ENCODE peak calls at places on chromosomes 16 and 17, in six cellular contexts. One of them, this sample, is unnamed. For H3K4me1, the result is how much of the 10 kb centered on the place peaks cover.

GRCh38 chr16:2919511-2920255 is 8.0 kb downstream of the FLYWCH1 start:
- DNase-seq in aorta: peak
- DNase-seq in sigmoid colon: peak
- DNase-seq in heart right ventricle: no peak
- DNase-seq in suprapubic skin: no peak
- DNase-seq in left lung: no peak
- DNase-seq in this sample: peak

GRCh38 chr16:80122155-80122554 is 418.6 kb upstream of the DYNLRB2 start:
- DNase-seq in heart right ventricle: peak
- DNase-seq in left lung: peak
- DNase-seq in aorta: peak
- DNase-seq in sigmoid colon: peak
- DNase-seq in suprapubic skin: peak
- DNase-seq in this sample: peak

GRCh38 chr16:27273670-27274522 is 5.3 kb upstream of the NSMCE1 start:
- DNase-seq in heart right ventricle: no peak
- DNase-seq in left lung: no peak
- DNase-seq in aorta: no peak
- DNase-seq in sigmoid colon: no peak
- DNase-seq in suprapubic skin: no peak
- DNase-seq in this sample: no peak

GRCh38 chr16:4376126-4376819 is 4.6 kb downstream of the VASN start:
- DNase-seq in aorta: peak
- DNase-seq in left lung: peak
- DNase-seq in sigmoid colon: peak
- DNase-seq in heart right ventricle: peak
- DNase-seq in suprapubic skin: peak
- DNase-seq in this sample: peak

GRCh38 chr17:3983945-3984484 is 19.8 kb upstream of the ATP2A3 start:
- DNase-seq in sigmoid colon: no peak
- DNase-seq in heart right ventricle: peak
- DNase-seq in left lung: no peak
- DNase-seq in suprapubic skin: no peak
- DNase-seq in aorta: no peak
- DNase-seq in this sample: no peak

GRCh38 chr16:1584926-1585487 is 26.9 kb downstream of the IFT140 start:
- DNase-seq in suprapubic skin: no peak
- DNase-seq in aorta: no peak
- DNase-seq in left lung: no peak
- DNase-seq in heart right ventricle: no peak
- DNase-seq in sigmoid colon: no peak
- DNase-seq in this sample: no peak

GRCh38 chr16:75250809-75251279 is 580 bp downstream of the BCAR1 start:
- DNase-seq in sigmoid colon: peak
- DNase-seq in left lung: no peak
- DNase-seq in aorta: peak
- DNase-seq in heart right ventricle: peak
- DNase-seq in suprapubic skin: no peak
- DNase-seq in this sample: no peak

GRCh38 chr17:59311051-59311468 is 20.4 kb upstream of the YPEL2 start:
- DNase-seq in aorta: no peak
- DNase-seq in sigmoid colon: no peak
- DNase-seq in heart right ventricle: no peak
- DNase-seq in suprapubic skin: no peak
- DNase-seq in left lung: no peak
- DNase-seq in this sample: no peak

GRCh38 chr16:88437367-88437964 is 15.6 kb upstream of the ZFPM1 start:
- DNase-seq in aorta: no peak
- DNase-seq in left lung: no peak
- DNase-seq in suprapubic skin: no peak
- DNase-seq in sigmoid colon: no peak
- DNase-seq in heart right ventricle: peak
- DNase-seq in this sample: no peak

GRCh38 chr16:15650698-15651161 is 685 bp downstream of the NDE1 start:
- DNase-seq in aorta: no peak
- DNase-seq in suprapubic skin: no peak
- DNase-seq in sigmoid colon: no peak
- DNase-seq in left lung: peak
- DNase-seq in heart right ventricle: no peak
- DNase-seq in this sample: peak

GRCh38 chr16:75377971-75378386 is 55.3 kb downstream of the CFDP1 start:
- DNase-seq in aorta: no peak
- DNase-seq in suprapubic skin: no peak
- DNase-seq in sigmoid colon: no peak
- DNase-seq in left lung: no peak
- DNase-seq in heart right ventricle: no peak
- DNase-seq in this sample: no peak

GRCh38 chr16:17305694-17306093 is 165.1 kb downstream of the XYLT1 start:
- DNase-seq in sigmoid colon: no peak
- DNase-seq in aorta: no peak
- DNase-seq in suprapubic skin: no peak
- DNase-seq in heart right ventricle: no peak
- DNase-seq in left lung: no peak
- DNase-seq in this sample: no peak

GRCh38 chr17:45001310-45001709 is 33.2 kb upstream of the C1QL1 start:
- DNase-seq in sigmoid colon: no peak
- DNase-seq in suprapubic skin: no peak
- DNase-seq in heart right ventricle: no peak
- DNase-seq in aorta: no peak
- DNase-seq in left lung: no peak
- DNase-seq in this sample: no peak

GRCh38 chr17:38528101-38528500 is 77.7 kb downstream of the SRCIN1 start:
- DNase-seq in aorta: peak
- DNase-seq in suprapubic skin: no peak
- DNase-seq in left lung: no peak
- DNase-seq in heart right ventricle: no peak
- DNase-seq in sigmoid colon: no peak
- DNase-seq in this sample: no peak

GRCh38 chr17:21538615-21539014 is 153.7 kb upstream of the KCNJ18 start:
- DNase-seq in heart right ventricle: no peak
- DNase-seq in aorta: no peak
- DNase-seq in suprapubic skin: no peak
- DNase-seq in sigmoid colon: no peak
- DNase-seq in left lung: no peak
- DNase-seq in this sample: no peak

GRCh38 chr16:24838554-24839266 is 7.1 kb upstream of the SLC5A11 start:
- DNase-seq in left lung: no peak
- DNase-seq in aorta: no peak
- DNase-seq in sigmoid colon: no peak
- DNase-seq in suprapubic skin: no peak
- DNase-seq in heart right ventricle: no peak
- DNase-seq in this sample: peak

GRCh38 chr17:45092932-45093430 is 31.9 kb downstream of the NMT1 start:
- DNase-seq in suprapubic skin: peak
- DNase-seq in sigmoid colon: peak
- DNase-seq in left lung: peak
- DNase-seq in heart right ventricle: peak
- DNase-seq in aorta: peak
- DNase-seq in this sample: peak

GRCh38 chr17:64993867-64994266 is 62.7 kb downstream of the GNA13 start:
- DNase-seq in suprapubic skin: no peak
- DNase-seq in aorta: no peak
- DNase-seq in sigmoid colon: no peak
- DNase-seq in left lung: no peak
- DNase-seq in heart right ventricle: no peak
- DNase-seq in this sample: no peak

GRCh38 chr17:301681-302299 is 50.8 kb downstream of the RPH3AL start:
- DNase-seq in suprapubic skin: no peak
- DNase-seq in sigmoid colon: peak
- DNase-seq in heart right ventricle: peak
- DNase-seq in left lung: no peak
- DNase-seq in aorta: peak
- DNase-seq in this sample: peak

GRCh38 chr16:47916266-47916665 is 239.5 kb downstream of the ABCC12 start:
- DNase-seq in heart right ventricle: no peak
- DNase-seq in sigmoid colon: no peak
- DNase-seq in left lung: no peak
- DNase-seq in aorta: no peak
- DNase-seq in suprapubic skin: no peak
- DNase-seq in this sample: no peak

GRCh38 chr17:76384987-76385891 is 830 bp downstream of the SPHK1 start:
- DNase-seq in left lung: peak
- DNase-seq in suprapubic skin: no peak
- DNase-seq in sigmoid colon: peak
- DNase-seq in heart right ventricle: no peak
- DNase-seq in aorta: peak
- DNase-seq in this sample: no peak

GRCh38 chr17:56131431-56131830 is 21.8 kb upstream of the ANKFN1 start:
- DNase-seq in suprapubic skin: no peak
- DNase-seq in aorta: no peak
- DNase-seq in heart right ventricle: no peak
- DNase-seq in sigmoid colon: no peak
- DNase-seq in left lung: no peak
- DNase-seq in this sample: no peak

GRCh38 chr16:73140944-73141343 is 93.0 kb upstream of the ZFHX3 start:
- DNase-seq in heart right ventricle: no peak
- DNase-seq in left lung: no peak
- DNase-seq in aorta: no peak
- DNase-seq in suprapubic skin: no peak
- DNase-seq in sigmoid colon: no peak
- DNase-seq in this sample: no peak

GRCh38 chr17:31722251-31723056 is 136.6 kb downstream of the COPRS start:
- DNase-seq in left lung: no peak
- DNase-seq in sigmoid colon: no peak
- DNase-seq in heart right ventricle: peak
- DNase-seq in suprapubic skin: peak
- DNase-seq in aorta: peak
- DNase-seq in this sample: no peak

GRCh38 chr17:44071198-44071520 is 624 bp downstream of the G6PC3 start:
- DNase-seq in suprapubic skin: no peak
- DNase-seq in heart right ventricle: no peak
- DNase-seq in aorta: no peak
- DNase-seq in left lung: no peak
- DNase-seq in sigmoid colon: no peak
- DNase-seq in this sample: peak

DNA sequence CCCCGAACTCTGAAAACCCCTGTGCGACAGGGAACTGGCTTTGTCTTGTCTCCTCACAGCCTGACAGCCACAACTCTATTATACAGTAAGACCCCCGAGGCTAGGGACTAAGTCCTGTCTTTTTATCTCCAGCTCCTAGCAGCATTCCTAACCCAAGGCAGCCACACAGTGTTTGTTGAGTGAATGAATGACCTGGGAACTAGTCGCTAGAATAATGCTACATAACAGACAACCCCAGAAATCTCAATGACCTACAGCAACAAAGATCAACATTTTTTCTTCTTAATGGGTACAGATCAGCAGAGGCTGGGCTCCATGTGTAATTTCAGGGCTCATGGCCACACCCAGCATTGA is 71.4 kb upstream of the TNRC6C start:
- DNase-seq in aorta: no peak
- DNase-seq in heart right ventricle: no peak
- DNase-seq in suprapubic skin: no peak
- DNase-seq in sigmoid colon: peak
- DNase-seq in left lung: peak
- DNase-seq in this sample: no peak
- H3K4me1 ChIP-seq in aorta: under half
- H3K4me1 ChIP-seq in heart right ventricle: under half
- H3K4me1 ChIP-seq in suprapubic skin: under half
- H3K4me1 ChIP-seq in sigmoid colon: under half
- H3K4me1 ChIP-seq in left lung: under half
- H3K4me1 ChIP-seq in this sample: under half

GRCh38 chr17:63928172-63928666 is 3.9 kb downstream of the CD79B start:
- DNase-seq in left lung: no peak
- DNase-seq in aorta: no peak
- DNase-seq in suprapubic skin: no peak
- DNase-seq in sigmoid colon: no peak
- DNase-seq in heart right ventricle: no peak
- DNase-seq in this sample: no peak

GRCh38 chr17:63928966-63929695 is 3.0 kb downstream of the CD79B start:
- DNase-seq in suprapubic skin: no peak
- DNase-seq in heart right ventricle: no peak
- DNase-seq in aorta: no peak
- DNase-seq in left lung: no peak
- DNase-seq in sigmoid colon: no peak
- DNase-seq in this sample: no peak

GRCh38 chr17:63932008-63932561 is at the start of gene CD79B:
- DNase-seq in heart right ventricle: no peak
- DNase-seq in aorta: no peak
- DNase-seq in sigmoid colon: no peak
- DNase-seq in left lung: no peak
- DNase-seq in suprapubic skin: no peak
- DNase-seq in this sample: no peak

GRCh38 chr17:63930951-63931575 is 1.1 kb downstream of the CD79B start:
- DNase-seq in heart right ventricle: peak
- DNase-seq in suprapubic skin: peak
- DNase-seq in aorta: peak
- DNase-seq in sigmoid colon: peak
- DNase-seq in left lung: peak
- DNase-seq in this sample: peak

GRCh38 chr17:63929860-63930766 is 2.0 kb downstream of the CD79B start:
- DNase-seq in heart right ventricle: no peak
- DNase-seq in aorta: no peak
- DNase-seq in left lung: no peak
- DNase-seq in suprapubic skin: no peak
- DNase-seq in sigmoid colon: no peak
- DNase-seq in this sample: no peak
- H3K4me1 ChIP-seq in heart right ventricle: under half
- H3K4me1 ChIP-seq in aorta: under half
- H3K4me1 ChIP-seq in left lung: under half
- H3K4me1 ChIP-seq in suprapubic skin: under half
- H3K4me1 ChIP-seq in sigmoid colon: under half
- H3K4me1 ChIP-seq in this sample: under half

DNA sequence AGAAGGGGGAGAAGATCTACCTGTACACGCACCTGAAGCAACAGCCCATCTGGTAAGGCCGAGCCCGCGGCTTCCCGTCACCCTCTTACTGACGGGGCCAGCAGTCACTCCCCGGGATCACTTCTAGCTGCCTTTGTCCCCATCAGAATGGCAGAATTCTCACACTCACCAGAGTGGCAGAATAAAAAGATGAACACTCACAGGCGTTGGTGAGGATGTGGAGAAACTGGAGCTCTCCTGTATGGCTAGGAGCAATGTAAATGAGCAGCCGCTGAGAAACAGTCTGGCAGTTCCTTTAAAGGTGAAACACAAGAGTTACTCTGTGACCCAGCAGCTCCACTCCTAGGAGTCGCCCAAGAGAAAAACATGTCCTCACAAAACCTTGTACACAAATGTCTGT is 33.3 kb downstream of the CIBAR2 start:
- DNase-seq in aorta: no peak
- DNase-seq in suprapubic skin: no peak
- DNase-seq in heart right ventricle: no peak
- DNase-seq in left lung: no peak
- DNase-seq in sigmoid colon: no peak
- DNase-seq in this sample: no peak
- H3K4me1 ChIP-seq in aorta: under half
- H3K4me1 ChIP-seq in suprapubic skin: under half
- H3K4me1 ChIP-seq in heart right ventricle: under half
- H3K4me1 ChIP-seq in left lung: under half
- H3K4me1 ChIP-seq in sigmoid colon: under half
- H3K4me1 ChIP-seq in this sample: under half

DNA sequence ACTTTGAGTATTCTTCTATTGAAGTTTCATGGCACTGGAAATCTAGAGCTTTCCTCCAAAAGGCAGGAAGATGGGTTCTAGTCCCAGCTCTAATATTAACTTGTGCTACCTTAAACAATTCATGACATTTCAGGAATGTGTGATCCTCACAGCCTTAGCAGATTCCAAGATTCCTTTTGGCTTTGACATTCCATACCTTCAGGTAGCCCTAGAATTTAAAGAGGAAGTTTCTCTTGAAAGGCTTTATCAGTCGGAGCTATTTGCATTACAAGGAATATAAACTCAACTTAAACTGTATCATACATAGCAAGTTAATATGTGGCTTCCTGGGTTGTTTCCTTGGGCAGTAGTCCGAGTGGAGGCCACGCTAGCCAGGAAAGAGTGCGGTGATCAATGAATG is 330.0 kb downstream of the SHISA9 start:
- DNase-seq in sigmoid colon: no peak
- DNase-seq in left lung: no peak
- DNase-seq in heart right ventricle: no peak
- DNase-seq in suprapubic skin: no peak
- DNase-seq in aorta: no peak
- DNase-seq in this sample: no peak
- H3K4me1 ChIP-seq in sigmoid colon: under half
- H3K4me1 ChIP-seq in left lung: under half
- H3K4me1 ChIP-seq in heart right ventricle: under half
- H3K4me1 ChIP-seq in suprapubic skin: under half
- H3K4me1 ChIP-seq in aorta: under half
- H3K4me1 ChIP-seq in this sample: under half

This sample was measured in tibial nerve.